ENCODE peak calls at places on chromosomes 2 and 18, in seven cellular contexts. One of them, this sample, is unnamed.
A peak's percentile ranks its signal among the peaks of the same experiment; 100 is the strongest.

GRCh38 chr2:173963323-173963816 is 1.8 kb downstream of the SP3 start:
- DNase-seq in body of pancreas: no peak
- DNase-seq in stomach: no peak
- DNase-seq in uterus: peak; percentile 46
- DNase-seq in IMR-90: peak; percentile 75
- DNase-seq in HCT116: no peak
- DNase-seq in upper lobe of left lung: no peak
- DNase-seq in this sample: peak; percentile 83

GRCh38 chr2:201866643-201867310 is 60.4 kb downstream of the CDK15 start:
- DNase-seq in body of pancreas: no peak
- DNase-seq in stomach: no peak
- DNase-seq in uterus: no peak
- DNase-seq in IMR-90: no peak
- DNase-seq in HCT116: no peak
- DNase-seq in upper lobe of left lung: no peak
- DNase-seq in this sample: no peak

GRCh38 chr2:85737481-85737880 is 16.3 kb upstream of the ATOH8 start:
- DNase-seq in body of pancreas: peak; percentile 65
- DNase-seq in stomach: peak; percentile 59
- DNase-seq in uterus: peak; percentile 93
- DNase-seq in IMR-90: peak; percentile 87
- DNase-seq in HCT116: no peak
- DNase-seq in upper lobe of left lung: no peak
- DNase-seq in this sample: no peak

GRCh38 chr2:36137612-36138011 is 218.0 kb upstream of the CRIM1 start:
- DNase-seq in body of pancreas: no peak
- DNase-seq in stomach: no peak
- DNase-seq in uterus: no peak
- DNase-seq in IMR-90: no peak
- DNase-seq in HCT116: no peak
- DNase-seq in upper lobe of left lung: no peak
- DNase-seq in this sample: no peak

GRCh38 chr2:33395660-33396249 is 80.7 kb upstream of the RASGRP3 start:
- DNase-seq in body of pancreas: peak; percentile 64
- DNase-seq in stomach: peak; percentile 33
- DNase-seq in uterus: peak; percentile 32
- DNase-seq in IMR-90: peak; percentile 59
- DNase-seq in HCT116: peak; percentile 28
- DNase-seq in upper lobe of left lung: no peak
- DNase-seq in this sample: peak; percentile 78

GRCh38 chr18:23453657-23454011 is 547 bp downstream of the RIOK3 start:
- DNase-seq in body of pancreas: no peak
- DNase-seq in stomach: no peak
- DNase-seq in uterus: no peak
- DNase-seq in IMR-90: peak; percentile 69
- DNase-seq in HCT116: no peak
- DNase-seq in upper lobe of left lung: no peak
- DNase-seq in this sample: peak; percentile 89

GRCh38 chr2:210188755-210189154 is 17.5 kb upstream of the KANSL1L start:
- DNase-seq in body of pancreas: no peak
- DNase-seq in stomach: no peak
- DNase-seq in uterus: no peak
- DNase-seq in IMR-90: no peak
- DNase-seq in HCT116: no peak
- DNase-seq in upper lobe of left lung: no peak
- DNase-seq in this sample: no peak

GRCh38 chr2:226508683-226509082 is 290.9 kb downstream of the IRS1 start:
- DNase-seq in body of pancreas: no peak
- DNase-seq in stomach: no peak
- DNase-seq in uterus: peak; percentile 49
- DNase-seq in IMR-90: no peak
- DNase-seq in HCT116: no peak
- DNase-seq in upper lobe of left lung: no peak
- DNase-seq in this sample: no peak

GRCh38 chr2:182422864-182423263 is 4.0 kb downstream of the PDE1A start:
- DNase-seq in body of pancreas: no peak
- DNase-seq in stomach: no peak
- DNase-seq in uterus: no peak
- DNase-seq in IMR-90: no peak
- DNase-seq in HCT116: no peak
- DNase-seq in upper lobe of left lung: no peak
- DNase-seq in this sample: no peak

GRCh38 chr2:174717273-174717672 is 47.0 kb downstream of the CHRNA1 start:
- DNase-seq in body of pancreas: no peak
- DNase-seq in stomach: no peak
- DNase-seq in uterus: no peak
- DNase-seq in IMR-90: peak; percentile 53
- DNase-seq in HCT116: no peak
- DNase-seq in upper lobe of left lung: no peak
- DNase-seq in this sample: no peak

GRCh38 chr2:62857139-62857931 is 151.8 kb downstream of the EHBP1 start:
- DNase-seq in body of pancreas: no peak
- DNase-seq in stomach: no peak
- DNase-seq in uterus: no peak
- DNase-seq in IMR-90: no peak
- DNase-seq in HCT116: no peak
- DNase-seq in upper lobe of left lung: no peak
- DNase-seq in this sample: no peak

GRCh38 chr2:60868589-60869273 is 12.6 kb upstream of the REL start:
- DNase-seq in body of pancreas: no peak
- DNase-seq in stomach: no peak
- DNase-seq in uterus: no peak
- DNase-seq in IMR-90: no peak
- DNase-seq in HCT116: no peak
- DNase-seq in upper lobe of left lung: no peak
- DNase-seq in this sample: no peak

GRCh38 chr2:67259581-67260347 is 137.4 kb upstream of the ETAA1 start:
- DNase-seq in body of pancreas: peak; percentile 13
- DNase-seq in stomach: no peak
- DNase-seq in uterus: peak; percentile 69
- DNase-seq in IMR-90: peak; percentile 94
- DNase-seq in HCT116: no peak
- DNase-seq in upper lobe of left lung: no peak
- DNase-seq in this sample: no peak

GRCh38 chr2:63856302-63856600 is 14.6 kb downstream of the UGP2 start:
- DNase-seq in body of pancreas: no peak
- DNase-seq in stomach: no peak
- DNase-seq in uterus: no peak
- DNase-seq in IMR-90: no peak
- DNase-seq in HCT116: no peak
- DNase-seq in upper lobe of left lung: no peak
- DNase-seq in this sample: no peak

GRCh38 chr2:148483675-148484074 is 160.9 kb upstream of the EPC2 start:
- DNase-seq in body of pancreas: no peak
- DNase-seq in stomach: no peak
- DNase-seq in uterus: no peak
- DNase-seq in IMR-90: peak; percentile 2
- DNase-seq in HCT116: no peak
- DNase-seq in upper lobe of left lung: no peak
- DNase-seq in this sample: no peak

GRCh38 chr2:233113114-233113452 is 52.9 kb downstream of the INPP5D start:
- DNase-seq in body of pancreas: no peak
- DNase-seq in stomach: no peak
- DNase-seq in uterus: no peak
- DNase-seq in IMR-90: no peak
- DNase-seq in HCT116: no peak
- DNase-seq in upper lobe of left lung: no peak
- DNase-seq in this sample: no peak

GRCh38 chr18:78232196-78232595 is 747.4 kb upstream of the SALL3 start:
- DNase-seq in body of pancreas: no peak
- DNase-seq in stomach: no peak
- DNase-seq in uterus: no peak
- DNase-seq in IMR-90: no peak
- DNase-seq in HCT116: no peak
- DNase-seq in upper lobe of left lung: no peak
- DNase-seq in this sample: no peak

GRCh38 chr2:33378551-33379220 is 97.8 kb upstream of the RASGRP3 start:
- DNase-seq in body of pancreas: no peak
- DNase-seq in stomach: no peak
- DNase-seq in uterus: no peak
- DNase-seq in IMR-90: peak; percentile 52
- DNase-seq in HCT116: no peak
- DNase-seq in upper lobe of left lung: no peak
- DNase-seq in this sample: no peak

GRCh38 chr2:54628957-54629356 is 94.5 kb upstream of the EML6 start:
- DNase-seq in body of pancreas: no peak
- DNase-seq in stomach: no peak
- DNase-seq in uterus: no peak
- DNase-seq in IMR-90: no peak
- DNase-seq in HCT116: no peak
- DNase-seq in upper lobe of left lung: peak; percentile 74
- DNase-seq in this sample: no peak

GRCh38 chr2:54628418-54628817 is 95.0 kb upstream of the EML6 start:
- DNase-seq in body of pancreas: no peak
- DNase-seq in stomach: no peak
- DNase-seq in uterus: no peak
- DNase-seq in IMR-90: no peak
- DNase-seq in HCT116: no peak
- DNase-seq in upper lobe of left lung: no peak
- DNase-seq in this sample: no peak

GRCh38 chr2:54630841-54631497 is 92.5 kb upstream of the EML6 start:
- DNase-seq in body of pancreas: peak; percentile 21
- DNase-seq in stomach: no peak
- DNase-seq in uterus: no peak
- DNase-seq in IMR-90: no peak
- DNase-seq in HCT116: no peak
- DNase-seq in upper lobe of left lung: peak; percentile 74
- DNase-seq in this sample: no peak

GRCh38 chr2:54629390-54629789 is 94.1 kb upstream of the EML6 start:
- DNase-seq in body of pancreas: peak; percentile 19
- DNase-seq in stomach: no peak
- DNase-seq in uterus: no peak
- DNase-seq in IMR-90: no peak
- DNase-seq in HCT116: no peak
- DNase-seq in upper lobe of left lung: peak; percentile 71
- DNase-seq in this sample: no peak

DNA sequence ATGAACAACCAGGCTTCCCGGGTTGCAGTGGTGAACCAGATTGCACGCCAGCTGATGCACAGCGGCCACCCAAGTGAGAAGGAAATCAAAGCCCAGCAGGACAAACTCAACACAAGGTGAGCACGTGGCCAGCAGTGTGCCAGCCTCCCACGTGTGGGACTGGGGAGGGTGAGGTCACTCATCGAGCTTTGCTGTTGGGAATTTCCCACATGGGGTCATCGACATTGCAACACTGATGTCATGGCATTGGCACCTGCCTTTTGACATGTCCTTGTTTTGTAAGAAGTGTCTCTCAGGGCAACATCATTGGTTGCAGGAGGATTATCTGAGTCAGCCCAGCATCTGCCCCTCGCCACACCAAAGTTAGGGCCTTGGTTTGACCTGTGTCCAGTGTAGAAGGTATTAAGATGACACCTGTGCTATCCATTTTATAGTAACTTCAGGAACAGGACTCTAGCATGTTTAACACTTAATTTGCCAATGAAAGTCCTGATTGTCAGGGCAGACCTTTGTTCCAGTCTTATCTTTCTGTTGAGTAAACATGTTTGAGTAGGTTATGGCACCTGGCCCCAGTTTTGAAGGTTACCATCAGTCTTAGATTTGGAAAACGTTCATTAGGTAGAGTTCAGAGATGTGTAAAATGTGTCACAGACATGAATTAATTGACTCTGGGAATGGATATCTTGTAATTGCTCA is 93.4 kb upstream of the EML6 start:
- DNase-seq in body of pancreas: peak; percentile 89
- DNase-seq in stomach: peak; percentile 50
- DNase-seq in uterus: no peak
- DNase-seq in IMR-90: peak; percentile 66
- DNase-seq in HCT116: no peak
- DNase-seq in upper lobe of left lung: peak; percentile 59
- DNase-seq in this sample: no peak
- TF ChIP-seq POLR2A in body of pancreas: peak; percentile 37
- TF ChIP-seq POLR2A in stomach: no peak
- TF ChIP-seq POLR2A in uterus: no peak
- TF ChIP-seq POLR2A in IMR-90: no peak
- TF ChIP-seq POLR2A in HCT116: no peak
- TF ChIP-seq POLR2A in upper lobe of left lung: no peak
- TF ChIP-seq POLR2A in this sample: no peak

GRCh38 chr2:100563407-100564247 is 834 bp downstream of the PDCL3 start:
- DNase-seq in body of pancreas: no peak
- DNase-seq in stomach: no peak
- DNase-seq in uterus: no peak
- DNase-seq in IMR-90: no peak
- DNase-seq in HCT116: no peak
- DNase-seq in upper lobe of left lung: no peak
- DNase-seq in this sample: peak; percentile 40
- TF ChIP-seq POLR2A in body of pancreas: no peak
- TF ChIP-seq POLR2A in stomach: no peak
- TF ChIP-seq POLR2A in uterus: no peak
- TF ChIP-seq POLR2A in IMR-90: no peak
- TF ChIP-seq POLR2A in HCT116: no peak
- TF ChIP-seq POLR2A in upper lobe of left lung: no peak
- TF ChIP-seq POLR2A in this sample: no peak

DNA sequence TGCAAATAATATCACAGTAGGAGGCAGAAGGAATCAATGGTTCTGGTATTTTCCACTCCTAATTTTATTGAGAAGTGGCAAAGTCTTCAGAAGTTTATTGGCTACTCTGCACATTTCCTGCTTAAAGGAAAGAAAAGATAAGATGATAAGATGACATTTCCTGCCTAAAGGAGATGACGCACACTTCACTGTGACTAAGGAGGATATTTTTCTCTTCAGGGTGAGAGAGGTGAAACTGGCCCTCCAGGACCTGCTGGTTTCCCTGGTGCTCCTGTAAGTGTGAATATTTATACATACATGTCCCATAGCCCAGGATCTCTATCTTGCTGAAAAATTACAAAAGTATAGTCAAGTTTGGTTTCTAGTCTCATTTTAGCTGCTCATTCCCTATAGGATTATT is 27.9 kb downstream of the COL3A1 start:
- DNase-seq in body of pancreas: no peak
- DNase-seq in stomach: no peak
- DNase-seq in uterus: no peak
- DNase-seq in IMR-90: peak; percentile 85
- DNase-seq in HCT116: peak; percentile 31
- DNase-seq in upper lobe of left lung: no peak
- DNase-seq in this sample: no peak
- TF ChIP-seq POLR2A in body of pancreas: no peak
- TF ChIP-seq POLR2A in stomach: no peak
- TF ChIP-seq POLR2A in uterus: no peak
- TF ChIP-seq POLR2A in IMR-90: no peak
- TF ChIP-seq POLR2A in HCT116: no peak
- TF ChIP-seq POLR2A in upper lobe of left lung: no peak
- TF ChIP-seq POLR2A in this sample: no peak

DNA sequence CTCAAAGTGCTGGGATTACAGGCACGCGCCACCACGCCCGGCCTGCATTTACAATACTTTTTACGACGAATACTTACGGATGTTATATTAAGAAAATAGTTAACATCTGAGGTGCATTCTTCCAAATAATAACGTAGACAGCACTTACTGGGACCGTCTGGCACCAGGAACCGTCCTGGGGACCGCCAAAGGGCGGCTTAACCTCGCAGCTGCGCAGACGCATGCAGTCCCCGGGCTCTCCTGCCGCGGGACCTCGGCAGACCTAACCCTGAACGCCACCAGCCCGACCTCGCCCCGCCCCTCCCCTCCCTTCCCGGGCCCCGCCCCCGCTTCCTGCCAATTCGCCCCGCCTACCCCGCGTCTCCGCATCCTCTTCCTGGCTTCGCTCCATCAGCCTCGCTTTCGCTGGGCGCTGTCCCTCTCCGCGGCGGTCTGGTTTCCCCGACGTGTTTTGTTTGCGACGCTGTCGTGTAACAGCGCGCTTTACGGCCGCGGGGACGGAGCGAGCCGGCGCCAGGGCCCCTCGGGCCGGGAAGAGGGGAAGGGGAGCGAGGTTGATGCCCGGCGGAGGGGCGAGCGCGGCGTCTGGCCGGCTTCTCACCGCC is at the start of gene CNOT11:
- DNase-seq in body of pancreas: peak; percentile 100
- DNase-seq in stomach: peak; percentile 100
- DNase-seq in uterus: peak; percentile 99
- DNase-seq in IMR-90: peak; percentile 98
- DNase-seq in HCT116: peak; percentile 97
- DNase-seq in upper lobe of left lung: peak; percentile 98
- DNase-seq in this sample: peak; percentile 98
- TF ChIP-seq POLR2A in body of pancreas: peak; percentile 91
- TF ChIP-seq POLR2A in stomach: peak; percentile 43
- TF ChIP-seq POLR2A in uterus: peak; percentile 76
- TF ChIP-seq POLR2A in IMR-90: peak; percentile 78
- TF ChIP-seq POLR2A in HCT116: peak; percentile 89
- TF ChIP-seq POLR2A in upper lobe of left lung: no peak
- TF ChIP-seq POLR2A in this sample: peak; percentile 81

This sample was measured in erythroblast.